ENCODE peak calls at places on chromosomes 3 and 15, in eight cellular contexts. Z, J, W, B, A, G, F and U are unnamed samples.

GRCh38 chr15:52695146-52695545 is 16.0 kb upstream of the ATOSA start:
- DNase-seq in B (no peak), G (no peak), J (no peak), F (no peak), W (no peak), Z (no peak), A (no peak), U (no peak)

GRCh38 chr3:56917740-56918568 is 116.2 kb upstream of the ARHGEF3 start:
- DNase-seq in B (no peak), W (no peak), J (no peak), Z (no peak), F (no peak), A (no peak), G (no peak), U (no peak)

GRCh38 chr3:29128004-29128403 is 152.9 kb upstream of the RBMS3 start:
- DNase-seq in B (no peak), Z (no peak), W (no peak), A (no peak), G (no peak), J (no peak), F (no peak), U (peak; percentile 53)

GRCh38 chr3:35659808-35660207 is 20.5 kb downstream of the ARPP21 start:
- DNase-seq in Z (no peak), W (peak; percentile 30), B (no peak), F (no peak), A (no peak), G (no peak), J (no peak), U (no peak)

GRCh38 chr3:182212479-182213076 is 500.9 kb downstream of the SOX2 start:
- DNase-seq in B (no peak), F (peak; percentile 17), G (peak; percentile 22), W (peak; percentile 59), A (peak; percentile 98), Z (no peak), J (no peak), U (peak; percentile 1)

GRCh38 chr3:74897006-74897405 is 282.5 kb upstream of the CNTN3 start:
- DNase-seq in G (no peak), J (no peak), A (no peak), F (no peak), Z (no peak), B (no peak), W (no peak), U (no peak)

GRCh38 chr15:79193157-79193948 is 89.2 kb upstream of the ANKRD34C start:
- DNase-seq in B (no peak), G (no peak), W (no peak), F (no peak), Z (no peak), A (no peak), J (no peak), U (no peak)

GRCh38 chr3:139540686-139541085 is 1.1 kb upstream of the RBP1 start:
- DNase-seq in W (no peak), Z (no peak), F (no peak), A (no peak), J (no peak), B (no peak), G (no peak), U (no peak)

DNA sequence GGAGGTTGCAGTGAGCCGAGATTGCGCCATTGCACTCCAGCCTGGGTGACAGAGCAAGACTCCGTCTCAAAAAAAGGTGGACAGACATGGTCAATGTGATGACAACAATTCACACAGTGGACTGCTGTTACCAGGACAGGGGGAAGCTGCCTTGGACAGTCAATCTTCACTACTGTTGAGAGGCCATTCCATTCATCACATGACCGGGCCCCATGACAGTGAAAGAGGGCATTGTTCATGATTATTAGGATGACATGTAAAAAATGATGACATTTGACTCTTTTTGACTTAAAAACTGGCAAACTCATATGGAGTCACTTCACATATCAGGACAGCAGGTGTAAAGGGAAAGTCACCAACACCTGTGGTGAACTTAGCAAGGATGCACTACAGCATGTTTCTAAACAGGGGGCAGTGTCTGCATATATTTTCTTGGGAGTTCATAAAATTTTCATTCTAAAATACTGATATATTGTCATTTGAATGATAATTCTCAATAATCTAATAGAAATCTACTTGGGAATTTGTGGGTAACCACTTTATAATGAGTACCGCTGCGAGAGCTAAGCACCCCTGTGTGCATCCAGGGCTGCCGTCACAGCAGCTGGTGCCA is 34.2 kb upstream of the LDHAL6B start:
- DNase-seq in G (no peak), A (no peak), Z (no peak), J (no peak), B (no peak), W (no peak), F (no peak), U (no peak)
- TF ChIP-seq CTCF in G (no peak), A (no peak), Z (no peak), J (no peak), B (no peak), W (no peak), F (no peak), U (peak; percentile 26)

GRCh38 chr15:91517491-91518200 is 335.9 kb upstream of the SLCO3A1 start:
- DNase-seq in J (no peak), F (no peak), W (no peak), G (no peak), Z (no peak), A (no peak), B (no peak), U (peak; percentile 24)
- H3K27ac ChIP-seq in J (no peak overlapping the region), F (no peak overlapping the region), W (no peak overlapping the region), G (no peak overlapping the region), Z (no peak overlapping the region), A (no peak overlapping the region), B (no peak overlapping the region), U (peak overlapping the region; percentile 36)

DNA sequence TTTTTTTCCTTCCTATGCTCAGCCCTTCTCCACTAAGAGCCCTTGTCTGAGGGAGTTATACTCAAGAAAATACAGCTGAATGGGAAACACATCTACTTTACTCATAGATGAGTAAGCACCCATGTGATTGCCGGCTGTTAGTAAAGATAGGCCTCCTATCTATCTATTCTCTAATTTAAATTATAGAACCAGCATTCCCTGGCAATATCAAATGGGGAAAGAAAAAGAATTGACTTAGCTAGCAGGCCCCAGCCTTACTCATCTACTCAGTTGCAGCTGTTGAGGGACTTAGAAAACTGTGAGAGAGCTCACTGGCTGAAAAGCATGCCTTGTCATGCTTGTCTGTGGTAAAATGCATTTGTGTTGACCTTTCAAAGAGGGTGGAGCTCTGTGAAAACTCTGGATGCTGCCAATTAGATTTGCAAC is 116.9 kb upstream of the LRRFIP2 start:
- DNase-seq in A (no peak), Z (no peak), J (no peak), W (no peak), B (no peak), F (no peak), G (no peak), U (peak; percentile 74)
- H3K36me3 ChIP-seq in A (peaks cover 21% of the 10 kb centered on the region), Z (peaks cover 80% of the 10 kb centered on the region), J (peaks cover 16% of the 10 kb centered on the region), W (peaks cover 5% of the 10 kb centered on the region), B (no peaks in the 10 kb centered on the region), F (peaks cover 74% of the 10 kb centered on the region), G (no peaks in the 10 kb centered on the region), U (peaks cover 6% of the 10 kb centered on the region)

GRCh38 chr15:28873585-28874139 is 12.1 kb upstream of the APBA2 start:
- DNase-seq in B (no peak), G (no peak), A (no peak), J (no peak), F (no peak), W (peak; percentile 70), Z (no peak), U (no peak)
- TF ChIP-seq CTCF in B (no peak), G (no peak), A (no peak), J (no peak), F (no peak), W (peak; percentile 31), Z (no peak), U (peak; percentile 38)

GRCh38 chr15:84910928-84911623 is 26.6 kb downstream of the SLC28A1 start:
- DNase-seq in Z (no peak), B (no peak), W (no peak), G (no peak), F (no peak), A (no peak), J (no peak), U (no peak)
- H3K27ac ChIP-seq in Z (peak overlapping the region; percentile 15), B (no peak overlapping the region), W (peak overlapping the region; percentile 91), G (peak overlapping the region; percentile 86), F (peak overlapping the region; percentile 96), A (peak overlapping the region; percentile 68), J (peak overlapping the region; percentile 79), U (peak overlapping the region; percentile 89)